ENCODE peak calls at places on chromosomes 16 and 17, in five cellular contexts. One of them, this sample, is unnamed.

GRCh38 chr17:80984749-80985148 is 6.9 kb upstream of the CHMP6 start:
- DNase-seq in fibroblast of pulmonary artery: peak; percentile 93
- DNase-seq in lung: no peak
- DNase-seq in cardiac fibroblast: peak; percentile 92
- DNase-seq in GM20000: no peak
- DNase-seq in this sample: no peak

GRCh38 chr17:47694018-47694817 is at the start of gene TBKBP1:
- DNase-seq in fibroblast of pulmonary artery: peak; percentile 76
- DNase-seq in lung: no peak
- DNase-seq in cardiac fibroblast: peak; percentile 25
- DNase-seq in GM20000: peak; percentile 72
- DNase-seq in this sample: peak; percentile 66

GRCh38 chr17:55510986-55511721 is at the start of gene SMIM36:
- DNase-seq in fibroblast of pulmonary artery: no peak
- DNase-seq in lung: no peak
- DNase-seq in cardiac fibroblast: no peak
- DNase-seq in GM20000: no peak
- DNase-seq in this sample: no peak

GRCh38 chr16:81767987-81768592 is 11.0 kb upstream of the PLCG2 start:
- DNase-seq in fibroblast of pulmonary artery: no peak
- DNase-seq in lung: no peak
- DNase-seq in cardiac fibroblast: no peak
- DNase-seq in GM20000: no peak
- DNase-seq in this sample: no peak

GRCh38 chr17:49574945-49575523 is 637 bp upstream of the NXPH3 start:
- DNase-seq in fibroblast of pulmonary artery: no peak
- DNase-seq in lung: no peak
- DNase-seq in cardiac fibroblast: no peak
- DNase-seq in GM20000: no peak
- DNase-seq in this sample: no peak

GRCh38 chr17:81035389-81036127 is 607 bp downstream of the BAIAP2 start:
- DNase-seq in fibroblast of pulmonary artery: no peak
- DNase-seq in lung: no peak
- DNase-seq in cardiac fibroblast: no peak
- DNase-seq in GM20000: no peak
- DNase-seq in this sample: peak; percentile 24

GRCh38 chr17:82985973-82986372 is 93.4 kb upstream of the METRNL start:
- DNase-seq in fibroblast of pulmonary artery: peak; percentile 4
- DNase-seq in lung: peak; percentile 29
- DNase-seq in cardiac fibroblast: no peak
- DNase-seq in GM20000: peak; percentile 56
- DNase-seq in this sample: peak; percentile 80

GRCh38 chr16:51949260-51949659 is 597.7 kb downstream of the TOX3 start:
- DNase-seq in fibroblast of pulmonary artery: no peak
- DNase-seq in lung: no peak
- DNase-seq in cardiac fibroblast: no peak
- DNase-seq in GM20000: no peak
- DNase-seq in this sample: no peak

GRCh38 chr17:35345926-35346771 is 27.3 kb downstream of the SLFN11 start:
- DNase-seq in fibroblast of pulmonary artery: peak; percentile 59
- DNase-seq in lung: peak; percentile 75
- DNase-seq in cardiac fibroblast: peak; percentile 59
- DNase-seq in GM20000: no peak
- DNase-seq in this sample: peak; percentile 36

GRCh38 chr17:17851603-17852002 is 14.8 kb upstream of the SREBF1 start:
- DNase-seq in fibroblast of pulmonary artery: no peak
- DNase-seq in lung: no peak
- DNase-seq in cardiac fibroblast: no peak
- DNase-seq in GM20000: no peak
- DNase-seq in this sample: no peak

GRCh38 chr17:4476512-4477070 is 22.1 kb upstream of the SPNS2 start:
- DNase-seq in fibroblast of pulmonary artery: no peak
- DNase-seq in lung: no peak
- DNase-seq in cardiac fibroblast: no peak
- DNase-seq in GM20000: no peak
- DNase-seq in this sample: no peak

GRCh38 chr16:67022531-67023214 is 6.3 kb upstream of the CBFB start:
- DNase-seq in fibroblast of pulmonary artery: peak; percentile 22
- DNase-seq in lung: no peak
- DNase-seq in cardiac fibroblast: peak; percentile 27
- DNase-seq in GM20000: no peak
- DNase-seq in this sample: peak; percentile 0

GRCh38 chr17:4368341-4368740 is 1.9 kb upstream of the UBE2G1 start:
- DNase-seq in fibroblast of pulmonary artery: no peak
- DNase-seq in lung: no peak
- DNase-seq in cardiac fibroblast: no peak
- DNase-seq in GM20000: no peak
- DNase-seq in this sample: no peak

GRCh38 chr16:67163164-67163902 is 1.2 kb upstream of the HSF4 start:
- DNase-seq in fibroblast of pulmonary artery: peak; percentile 52
- DNase-seq in lung: no peak
- DNase-seq in cardiac fibroblast: peak; percentile 62
- DNase-seq in GM20000: peak; percentile 67
- DNase-seq in this sample: peak; percentile 61

GRCh38 chr17:78272181-78272913 is 40.9 kb downstream of the TMEM235 start:
- DNase-seq in fibroblast of pulmonary artery: peak; percentile 92
- DNase-seq in lung: peak; percentile 80
- DNase-seq in cardiac fibroblast: peak; percentile 63
- DNase-seq in GM20000: peak; percentile 65
- DNase-seq in this sample: peak; percentile 82

GRCh38 chr17:37527249-37527851 is 37.7 kb downstream of the DUSP14 start:
- DNase-seq in fibroblast of pulmonary artery: peak; percentile 70
- DNase-seq in lung: no peak
- DNase-seq in cardiac fibroblast: peak; percentile 70
- DNase-seq in GM20000: peak; percentile 41
- DNase-seq in this sample: peak; percentile 32

GRCh38 chr17:4933646-4934045 is 1.6 kb downstream of the GP1BA start:
- DNase-seq in fibroblast of pulmonary artery: no peak
- DNase-seq in lung: no peak
- DNase-seq in cardiac fibroblast: no peak
- DNase-seq in GM20000: no peak
- DNase-seq in this sample: no peak

GRCh38 chr16:64975821-64976220 is 146.0 kb downstream of the CDH11 start:
- DNase-seq in fibroblast of pulmonary artery: peak; percentile 16
- DNase-seq in lung: no peak
- DNase-seq in cardiac fibroblast: peak; percentile 28
- DNase-seq in GM20000: no peak
- DNase-seq in this sample: no peak

GRCh38 chr16:88375236-88376052 is 7.3 kb upstream of the ZNF469 start:
- DNase-seq in fibroblast of pulmonary artery: no peak
- DNase-seq in lung: no peak
- DNase-seq in cardiac fibroblast: no peak
- DNase-seq in GM20000: no peak
- DNase-seq in this sample: no peak

GRCh38 chr17:72342582-72343527 is 222.0 kb downstream of the SOX9 start:
- DNase-seq in fibroblast of pulmonary artery: peak; percentile 23
- DNase-seq in lung: peak; percentile 53
- DNase-seq in cardiac fibroblast: peak; percentile 43
- DNase-seq in GM20000: no peak
- DNase-seq in this sample: no peak

GRCh38 chr17:5562661-5563360 is 21.5 kb downstream of the NLRP1 start:
- DNase-seq in fibroblast of pulmonary artery: no peak
- DNase-seq in lung: no peak
- DNase-seq in cardiac fibroblast: no peak
- DNase-seq in GM20000: no peak
- DNase-seq in this sample: peak; percentile 14

GRCh38 chr17:48276776-48277175 is 153.2 kb downstream of the SKAP1 start:
- DNase-seq in fibroblast of pulmonary artery: no peak
- DNase-seq in lung: no peak
- DNase-seq in cardiac fibroblast: no peak
- DNase-seq in GM20000: no peak
- DNase-seq in this sample: no peak

GRCh38 chr17:29179232-29180036 is 764 bp downstream of the MYO18A start:
- DNase-seq in fibroblast of pulmonary artery: no peak
- DNase-seq in lung: peak; percentile 81
- DNase-seq in cardiac fibroblast: no peak
- DNase-seq in GM20000: peak; percentile 40
- DNase-seq in this sample: no peak

GRCh38 chr16:84832488-84833141 is 12.8 kb downstream of the CRISPLD2 start:
- DNase-seq in fibroblast of pulmonary artery: peak; percentile 98
- DNase-seq in lung: peak; percentile 60
- DNase-seq in cardiac fibroblast: peak; percentile 99
- DNase-seq in GM20000: no peak
- DNase-seq in this sample: no peak

GRCh38 chr17:3885970-3886369 is 6.9 kb downstream of the CAMKK1 start:
- DNase-seq in fibroblast of pulmonary artery: peak; percentile 66
- DNase-seq in lung: no peak
- DNase-seq in cardiac fibroblast: peak; percentile 76
- DNase-seq in GM20000: no peak
- DNase-seq in this sample: no peak

GRCh38 chr16:4377573-4378146 is 6.0 kb downstream of the VASN start:
- DNase-seq in fibroblast of pulmonary artery: no peak
- DNase-seq in lung: no peak
- DNase-seq in cardiac fibroblast: no peak
- DNase-seq in GM20000: no peak
- DNase-seq in this sample: no peak
- TF ChIP-seq CTCF in fibroblast of pulmonary artery: no peak
- TF ChIP-seq CTCF in lung: no peak
- TF ChIP-seq CTCF in cardiac fibroblast: peak; percentile 16
- TF ChIP-seq CTCF in GM20000: no peak
- TF ChIP-seq CTCF in this sample: no peak

GRCh38 chr16:5633845-5634440 is 536.3 kb upstream of the EEF2KMT start:
- DNase-seq in fibroblast of pulmonary artery: peak; percentile 21
- DNase-seq in lung: no peak
- DNase-seq in cardiac fibroblast: peak; percentile 39
- DNase-seq in GM20000: peak; percentile 42
- DNase-seq in this sample: no peak
- TF ChIP-seq CTCF in fibroblast of pulmonary artery: peak; percentile 25
- TF ChIP-seq CTCF in lung: no peak
- TF ChIP-seq CTCF in cardiac fibroblast: peak; percentile 40
- TF ChIP-seq CTCF in GM20000: peak; percentile 37
- TF ChIP-seq CTCF in this sample: peak; percentile 50

GRCh38 chr17:41581366-41582060 is 5.2 kb downstream of the KRT14 start:
- DNase-seq in fibroblast of pulmonary artery: no peak
- DNase-seq in lung: no peak
- DNase-seq in cardiac fibroblast: no peak
- DNase-seq in GM20000: no peak
- DNase-seq in this sample: no peak
- TF ChIP-seq CTCF in fibroblast of pulmonary artery: no peak
- TF ChIP-seq CTCF in lung: no peak
- TF ChIP-seq CTCF in cardiac fibroblast: no peak
- TF ChIP-seq CTCF in GM20000: no peak
- TF ChIP-seq CTCF in this sample: no peak

DNA sequence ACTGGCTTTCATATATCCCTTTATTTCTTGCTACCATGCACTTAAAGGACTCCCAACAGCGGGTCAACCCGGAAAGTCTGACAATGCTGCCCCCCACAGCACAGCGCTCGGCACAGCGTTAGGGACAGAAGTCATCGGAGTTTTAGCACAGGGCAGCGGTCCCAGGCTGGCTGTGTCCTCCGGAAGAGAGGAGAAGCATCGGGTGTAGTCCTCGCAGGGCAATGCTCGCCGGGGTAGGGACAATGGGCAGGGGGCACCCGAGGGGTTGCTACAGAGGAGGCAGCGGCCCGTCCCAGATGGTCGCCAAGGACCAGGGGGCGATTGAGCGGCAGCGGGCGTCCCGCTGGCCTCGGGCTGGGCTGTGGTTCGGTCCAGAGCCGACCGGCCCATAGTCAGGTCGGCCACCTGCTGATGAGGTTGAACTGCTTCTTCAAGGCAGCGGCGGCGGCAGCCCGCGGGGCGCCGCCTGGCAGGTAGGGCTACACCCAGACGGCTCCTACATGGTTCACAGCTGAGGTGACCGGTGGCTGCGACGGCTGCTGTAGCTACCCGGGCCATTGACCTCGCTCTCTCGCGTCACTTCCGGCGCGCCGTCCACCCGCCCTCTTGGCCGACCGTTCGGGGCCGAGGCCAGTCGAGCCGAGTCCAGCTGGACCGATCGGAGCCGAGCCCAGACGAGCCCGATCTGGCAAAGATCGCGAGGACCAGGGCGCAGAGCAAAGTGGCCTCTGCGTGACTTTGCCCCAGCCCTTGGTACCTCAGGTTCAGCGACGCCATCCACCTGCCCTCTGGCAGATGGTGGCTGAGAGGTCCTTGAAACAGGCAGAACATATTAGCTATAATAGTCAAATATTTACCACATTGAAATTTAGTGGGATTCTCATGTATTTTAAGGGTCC is 4.7 kb upstream of the LCMT1 start:
- DNase-seq in fibroblast of pulmonary artery: peak; percentile 86
- DNase-seq in lung: peak; percentile 96
- DNase-seq in cardiac fibroblast: peak; percentile 86
- DNase-seq in GM20000: peak; percentile 89
- DNase-seq in this sample: peak; percentile 93
- TF ChIP-seq CTCF in fibroblast of pulmonary artery: no peak
- TF ChIP-seq CTCF in lung: peak; percentile 11
- TF ChIP-seq CTCF in cardiac fibroblast: no peak
- TF ChIP-seq CTCF in GM20000: peak; percentile 33
- TF ChIP-seq CTCF in this sample: peak; percentile 47